ENCODE peak calls at places on chromosomes 7 and 10, in six cellular contexts. One of them, this sample, is unnamed.

GRCh38 chr7:33716581-33717477 is 188.5 kb upstream of the BMPER start:
- DNase-seq in RWPE1: peak; percentile 30
- DNase-seq in DMS79: no peak
- DNase-seq in occipital lobe: no peak
- DNase-seq in GM12892: no peak
- DNase-seq in central memory CD8-positive, alpha-beta T cell: no peak
- DNase-seq in this sample: peak; percentile 52

GRCh38 chr7:137390076-137390475 is 46.5 kb upstream of the PTN start:
- DNase-seq in RWPE1: no peak
- DNase-seq in DMS79: peak; percentile 90
- DNase-seq in occipital lobe: no peak
- DNase-seq in GM12892: no peak
- DNase-seq in central memory CD8-positive, alpha-beta T cell: no peak
- DNase-seq in this sample: peak; percentile 83

GRCh38 chr7:123460616-123461015 is 73.8 kb downstream of the IQUB start:
- DNase-seq in RWPE1: no peak
- DNase-seq in DMS79: no peak
- DNase-seq in occipital lobe: no peak
- DNase-seq in GM12892: no peak
- DNase-seq in central memory CD8-positive, alpha-beta T cell: no peak
- DNase-seq in this sample: peak; percentile 94

GRCh38 chr7:124030964-124031363 is 1.9 kb downstream of the TMEM229A start:
- DNase-seq in RWPE1: no peak
- DNase-seq in DMS79: no peak
- DNase-seq in occipital lobe: no peak
- DNase-seq in GM12892: no peak
- DNase-seq in central memory CD8-positive, alpha-beta T cell: no peak
- DNase-seq in this sample: no peak

GRCh38 chr7:117032810-117033209 is 79.5 kb downstream of the ST7 start:
- DNase-seq in RWPE1: no peak
- DNase-seq in DMS79: no peak
- DNase-seq in occipital lobe: no peak
- DNase-seq in GM12892: no peak
- DNase-seq in central memory CD8-positive, alpha-beta T cell: no peak
- DNase-seq in this sample: no peak

GRCh38 chr10:43471146-43471545 is 34.2 kb downstream of the ZNF487 start:
- DNase-seq in RWPE1: no peak
- DNase-seq in DMS79: no peak
- DNase-seq in occipital lobe: no peak
- DNase-seq in GM12892: no peak
- DNase-seq in central memory CD8-positive, alpha-beta T cell: no peak
- DNase-seq in this sample: no peak

GRCh38 chr7:106059556-106059955 is 52.6 kb downstream of the SYPL1 start:
- DNase-seq in RWPE1: no peak
- DNase-seq in DMS79: no peak
- DNase-seq in occipital lobe: no peak
- DNase-seq in GM12892: no peak
- DNase-seq in central memory CD8-positive, alpha-beta T cell: no peak
- DNase-seq in this sample: no peak

GRCh38 chr10:11325817-11326216 is 285.6 kb downstream of the USP6NL start:
- DNase-seq in RWPE1: no peak
- DNase-seq in DMS79: no peak
- DNase-seq in occipital lobe: no peak
- DNase-seq in GM12892: no peak
- DNase-seq in central memory CD8-positive, alpha-beta T cell: no peak
- DNase-seq in this sample: peak; percentile 79

GRCh38 chr7:55074008-55074499 is 55.2 kb downstream of the EGFR start:
- DNase-seq in RWPE1: peak; percentile 96
- DNase-seq in DMS79: no peak
- DNase-seq in occipital lobe: no peak
- DNase-seq in GM12892: peak; percentile 47
- DNase-seq in central memory CD8-positive, alpha-beta T cell: peak; percentile 22
- DNase-seq in this sample: peak; percentile 78

GRCh38 chr10:132142396-132143161 is 44.2 kb upstream of the DPYSL4 start:
- DNase-seq in RWPE1: peak; percentile 62
- DNase-seq in DMS79: no peak
- DNase-seq in occipital lobe: no peak
- DNase-seq in GM12892: peak; percentile 77
- DNase-seq in central memory CD8-positive, alpha-beta T cell: no peak
- DNase-seq in this sample: peak; percentile 6

GRCh38 chr10:13450078-13450477 is 78.7 kb downstream of the BEND7 start:
- DNase-seq in RWPE1: peak; percentile 87
- DNase-seq in DMS79: no peak
- DNase-seq in occipital lobe: no peak
- DNase-seq in GM12892: no peak
- DNase-seq in central memory CD8-positive, alpha-beta T cell: no peak
- DNase-seq in this sample: no peak

GRCh38 chr7:162583-163297 is 29.6 kb upstream of the FAM20C start:
- DNase-seq in RWPE1: no peak
- DNase-seq in DMS79: no peak
- DNase-seq in occipital lobe: no peak
- DNase-seq in GM12892: no peak
- DNase-seq in central memory CD8-positive, alpha-beta T cell: no peak
- DNase-seq in this sample: no peak

GRCh38 chr7:152025077-152025936 is at the start of gene GALNT11:
- DNase-seq in RWPE1: peak; percentile 73
- DNase-seq in DMS79: peak; percentile 69
- DNase-seq in occipital lobe: peak; percentile 76
- DNase-seq in GM12892: peak; percentile 82
- DNase-seq in central memory CD8-positive, alpha-beta T cell: peak; percentile 85
- DNase-seq in this sample: peak; percentile 85

GRCh38 chr7:84187813-84188212 is 6.8 kb downstream of the SEMA3A start:
- DNase-seq in RWPE1: peak; percentile 40
- DNase-seq in DMS79: no peak
- DNase-seq in occipital lobe: no peak
- DNase-seq in GM12892: no peak
- DNase-seq in central memory CD8-positive, alpha-beta T cell: no peak
- DNase-seq in this sample: peak; percentile 84

GRCh38 chr7:28078036-28078901 is 102.3 kb downstream of the JAZF1 start:
- DNase-seq in RWPE1: peak; percentile 34
- DNase-seq in DMS79: peak; percentile 20
- DNase-seq in occipital lobe: no peak
- DNase-seq in GM12892: no peak
- DNase-seq in central memory CD8-positive, alpha-beta T cell: no peak
- DNase-seq in this sample: peak; percentile 63

GRCh38 chr7:1716263-1717094 is 46.4 kb downstream of the ELFN1 start:
- DNase-seq in RWPE1: peak; percentile 52
- DNase-seq in DMS79: no peak
- DNase-seq in occipital lobe: no peak
- DNase-seq in GM12892: no peak
- DNase-seq in central memory CD8-positive, alpha-beta T cell: no peak
- DNase-seq in this sample: peak; percentile 26

GRCh38 chr10:31209523-31209922 is 109.5 kb upstream of the ZEB1 start:
- DNase-seq in RWPE1: no peak
- DNase-seq in DMS79: no peak
- DNase-seq in occipital lobe: no peak
- DNase-seq in GM12892: no peak
- DNase-seq in central memory CD8-positive, alpha-beta T cell: no peak
- DNase-seq in this sample: no peak

GRCh38 chr10:71713135-71714040 is 6.2 kb downstream of the C10orf105 start:
- DNase-seq in RWPE1: peak; percentile 94
- DNase-seq in DMS79: no peak
- DNase-seq in occipital lobe: peak; percentile 67
- DNase-seq in GM12892: no peak
- DNase-seq in central memory CD8-positive, alpha-beta T cell: no peak
- DNase-seq in this sample: peak; percentile 9

GRCh38 chr10:80161321-80162084 is 29.0 kb downstream of the PLAC9 start:
- DNase-seq in RWPE1: no peak
- DNase-seq in DMS79: no peak
- DNase-seq in occipital lobe: no peak
- DNase-seq in GM12892: no peak
- DNase-seq in central memory CD8-positive, alpha-beta T cell: no peak
- DNase-seq in this sample: peak; percentile 53

GRCh38 chr10:3538850-3539531 is 246.0 kb downstream of the KLF6 start:
- DNase-seq in RWPE1: peak; percentile 36
- DNase-seq in DMS79: no peak
- DNase-seq in occipital lobe: no peak
- DNase-seq in GM12892: no peak
- DNase-seq in central memory CD8-positive, alpha-beta T cell: no peak
- DNase-seq in this sample: peak; percentile 95

GRCh38 chr10:112394475-112394875 is 20.6 kb downstream of the ACSL5 start:
- DNase-seq in RWPE1: no peak
- DNase-seq in DMS79: no peak
- DNase-seq in occipital lobe: no peak
- DNase-seq in GM12892: no peak
- DNase-seq in central memory CD8-positive, alpha-beta T cell: no peak
- DNase-seq in this sample: no peak

GRCh38 chr7:36038063-36038721 is 114.9 kb upstream of the EEPD1 start:
- DNase-seq in RWPE1: no peak
- DNase-seq in DMS79: no peak
- DNase-seq in occipital lobe: no peak
- DNase-seq in GM12892: no peak
- DNase-seq in central memory CD8-positive, alpha-beta T cell: no peak
- DNase-seq in this sample: no peak

GRCh38 chr10:118501171-118501570 is 94.3 kb downstream of the PRLHR start:
- DNase-seq in RWPE1: peak; percentile 62
- DNase-seq in DMS79: no peak
- DNase-seq in occipital lobe: no peak
- DNase-seq in GM12892: no peak
- DNase-seq in central memory CD8-positive, alpha-beta T cell: no peak
- DNase-seq in this sample: no peak

GRCh38 chr10:23877791-23878190 is 331.1 kb upstream of the KIAA1217 start:
- DNase-seq in RWPE1: no peak
- DNase-seq in DMS79: no peak
- DNase-seq in occipital lobe: no peak
- DNase-seq in GM12892: no peak
- DNase-seq in central memory CD8-positive, alpha-beta T cell: no peak
- DNase-seq in this sample: no peak

GRCh38 chr7:87152897-87153641 is 816 bp downstream of the DMTF1 start:
- DNase-seq in RWPE1: peak; percentile 22
- DNase-seq in DMS79: no peak
- DNase-seq in occipital lobe: peak; percentile 18
- DNase-seq in GM12892: no peak
- DNase-seq in central memory CD8-positive, alpha-beta T cell: peak; percentile 18
- DNase-seq in this sample: peak; percentile 47